ENCODE peak calls at places on chromosomes 7 and 10, in four cellular contexts. F is brain microvascular endothelial cell, I is A549, E is AG09309. B is an unnamed sample.

GRCh38 chr7:117212969-117213877 is 109.6 kb downstream of the WNT2 start:
- DNase-seq in F (peak), I (peak), E (peak), B (peak)

GRCh38 chr10:103491729-103492364 is 1.7 kb upstream of the NEURL1 start:
- DNase-seq in F (peak), I (peak), E (peak), B (peak)

GRCh38 chr7:35035511-35035921 is 1.8 kb downstream of the DPY19L1 start:
- DNase-seq in F (peak), I (peak), E (no peak), B (no peak)

GRCh38 chr7:20797174-20798080 is 10.7 kb upstream of the SP8 start:
- DNase-seq in F (no peak), I (peak), E (no peak), B (no peak)

GRCh38 chr7:71793251-71793650 is 618.9 kb downstream of the CALN1 start:
- DNase-seq in F (no peak), I (no peak), E (no peak), B (no peak)

GRCh38 chr7:144407266-144407931 is 3.9 kb upstream of the NOBOX start:
- DNase-seq in F (no peak), I (no peak), E (no peak), B (no peak)

GRCh38 chr10:18273039-18273438 is 132.8 kb downstream of the CACNB2 start:
- DNase-seq in F (no peak), I (no peak), E (no peak), B (no peak)

GRCh38 chr10:93566435-93567276 is at the start of gene FFAR4:
- DNase-seq in F (no peak), I (peak), E (no peak), B (no peak)

GRCh38 chr10:105973912-105974311 is 1190.6 kb downstream of the SORCS1 start:
- DNase-seq in F (no peak), I (no peak), E (no peak), B (no peak)

GRCh38 chr7:25529320-25529719 is 301.0 kb upstream of the NPVF start:
- DNase-seq in F (no peak), I (no peak), E (no peak), B (no peak)

GRCh38 chr10:5506751-5507648 is 7.6 kb upstream of the CALML5 start:
- DNase-seq in F (no peak), I (no peak), E (no peak), B (no peak)
- H3K4me3 ChIP-seq in F (no peak), I (no peak), E (no peak), B (no peak)

GRCh38 chr7:143390098-143390772 is 9.1 kb downstream of the ZYX start:
- DNase-seq in F (no peak), I (no peak), E (no peak), B (no peak)

GRCh38 chr7:143387156-143387975 is 6.2 kb downstream of the ZYX start:
- DNase-seq in F (no peak), I (peak), E (no peak), B (no peak)

GRCh38 chr7:143388051-143388450 is 6.9 kb downstream of the ZYX start:
- DNase-seq in F (no peak), I (no peak), E (no peak), B (no peak)

GRCh38 chr7:143389316-143390097 is 8.4 kb downstream of the ZYX start:
- DNase-seq in F (no peak), I (no peak), E (no peak), B (no peak)

DNA sequence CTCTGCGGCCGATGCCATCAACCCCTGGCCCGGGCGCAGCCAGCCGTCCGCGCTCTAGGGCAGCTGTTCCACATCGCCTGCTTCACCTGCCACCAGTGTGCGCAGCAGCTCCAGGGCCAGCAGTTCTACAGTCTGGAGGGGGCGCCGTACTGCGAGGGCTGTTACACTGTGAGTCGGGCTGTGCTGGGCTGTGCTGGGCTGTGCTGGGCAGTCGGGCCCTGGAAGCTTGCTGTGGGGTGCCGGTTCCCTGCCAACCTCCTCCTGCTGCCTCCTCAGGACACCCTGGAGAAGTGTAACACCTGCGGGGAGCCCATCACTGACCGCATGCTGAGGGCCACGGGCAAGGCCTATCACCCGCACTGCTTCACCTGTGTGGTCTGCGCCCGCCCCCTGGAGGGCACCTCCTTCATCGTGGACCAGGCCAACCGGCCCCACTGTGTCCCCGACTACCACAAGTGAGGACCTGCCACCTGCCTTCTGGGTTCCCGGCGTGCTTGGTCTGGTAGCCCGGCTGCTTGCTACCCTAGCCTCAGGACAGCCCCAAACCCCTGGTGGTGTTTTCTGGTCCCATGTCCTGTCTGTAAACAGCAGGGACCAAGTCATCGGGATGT is 7.5 kb downstream of the ZYX start:
- DNase-seq in F (no peak), I (no peak), E (no peak), B (no peak)
- TF ChIP-seq CTCF in F (no peak), I (no peak), E (no peak), B (no peak)

DNA sequence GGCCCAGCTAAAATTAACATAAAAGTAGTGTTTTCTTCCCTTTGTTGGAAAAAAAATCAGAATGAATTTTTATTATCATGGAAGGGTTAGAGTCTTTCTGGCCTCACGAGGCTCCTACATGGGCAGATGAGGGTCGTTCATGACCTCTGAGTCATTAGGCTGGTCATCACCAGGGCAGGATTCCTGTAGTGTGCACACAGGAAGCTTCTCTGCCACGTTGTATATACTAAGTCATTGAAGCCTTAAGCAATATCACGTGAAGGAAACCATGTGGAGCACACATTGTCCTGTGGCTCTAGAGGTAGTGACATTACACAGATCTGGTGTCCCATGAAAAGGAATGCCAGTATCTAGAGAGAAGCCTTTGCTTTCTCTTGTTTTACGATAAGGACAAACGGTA is 84.7 kb upstream of the C1QL3 start:
- DNase-seq in F (peak), I (no peak), E (no peak), B (peak)
- H3K4me3 ChIP-seq in F (no peak), I (no peak), E (no peak), B (no peak)

GRCh38 chr7:17302575-17303142 is 4.2 kb downstream of the AHR start:
- DNase-seq in F (no peak), I (no peak), E (no peak), B (no peak)
- TF ChIP-seq CTCF in F (peak), I (peak), E (peak), B (peak)

GRCh38 chr7:156191090-156191489 is 378.8 kb upstream of the SHH start:
- DNase-seq in F (no peak), I (no peak), E (no peak), B (no peak)
- H3K4me3 ChIP-seq in F (no peak), I (no peak), E (no peak), B (no peak)

GRCh38 chr7:108452707-108453106 is 3.5 kb downstream of the NRCAM start:
- DNase-seq in F (peak), I (peak), E (no peak), B (no peak)
- TF ChIP-seq CTCF in F (peak), I (peak), E (peak), B (peak)

GRCh38 chr7:77833136-77833535 is 34.6 kb downstream of the PHTF2 start:
- DNase-seq in F (no peak), I (no peak), E (no peak), B (no peak)
- H3K4me3 ChIP-seq in F (no peak), I (no peak), E (no peak), B (no peak)